ENCODE peak calls at places on chromosomes 13 and 19, in six cellular contexts. X, K, Q, U, D and Y are unnamed samples.

GRCh38 chr13:40765602-40766001 is 5.4 kb downstream of the MRPS31 start:
- DNase-seq in X (no peak), K (no peak), Q (no peak), U (no peak), D (no peak), Y (no peak)

GRCh38 chr19:54247106-54247930 is 4.7 kb upstream of the LILRA6 start:
- DNase-seq in X (no peak), K (no peak), Q (no peak), U (no peak), D (no peak), Y (peak)

GRCh38 chr19:13029893-13030292 is 34.6 kb downstream of the NFIX start:
- DNase-seq in X (peak), K (no peak), Q (peak), U (no peak), D (no peak), Y (no peak)

GRCh38 chr13:45538382-45538781 is 73.6 kb downstream of the COG3 start:
- DNase-seq in X (no peak), K (no peak), Q (no peak), U (no peak), D (no peak), Y (no peak)

GRCh38 chr13:91722267-91722884 is 324.0 kb downstream of the GPC5 start:
- DNase-seq in X (no peak), K (no peak), Q (no peak), U (no peak), D (peak), Y (no peak)

GRCh38 chr13:32415019-32415418 is 12.9 kb downstream of the N4BP2L1 start:
- DNase-seq in X (peak), K (no peak), Q (peak), U (no peak), D (no peak), Y (peak)

GRCh38 chr19:16587031-16588023 is 15.1 kb upstream of the SLC35E1 start:
- DNase-seq in X (peak), K (no peak), Q (peak), U (no peak), D (no peak), Y (no peak)

GRCh38 chr13:111215081-111216047 is 100.3 kb downstream of the ARHGEF7 start:
- DNase-seq in X (no peak), K (no peak), Q (no peak), U (no peak), D (no peak), Y (no peak)

GRCh38 chr13:50893211-50893852 is 16.3 kb upstream of the RNASEH2B start:
- DNase-seq in X (peak), K (no peak), Q (no peak), U (no peak), D (peak), Y (no peak)